ENCODE peak calls at places on chromosome 12, in nine cellular contexts. K is CD4-positive, alpha-beta T cell; P is brain microvascular endothelial cell; W is CD4-positive, CD25-positive, alpha-beta regulatory T cell; L is CD8-positive, alpha-beta memory T cell; I is GDM1; O is heart left ventricle; U is T47D; Q is NCI-H1092 treated with DMSO at 0.1 percent for 48 hours. R is an unnamed sample.

GRCh38 chr12:57737467-57738141 is 938 bp downstream of the AGAP2 start:
- DNase-seq in K (no peak), P (no peak), W (no peak), L (no peak), I (no peak), O (peak; percentile 21), U (peak; percentile 61), Q (no peak), R (no peak)

GRCh38 chr12:92503029-92503931 is 199.5 kb upstream of the PLEKHG7 start:
- DNase-seq in K (no peak), P (no peak), W (no peak), L (no peak), I (no peak), O (no peak), U (no peak), Q (peak; percentile 83), R (peak; percentile 32)

GRCh38 chr12:94707892-94708291 is 57.5 kb upstream of the TMCC3 start:
- DNase-seq in K (no peak), P (peak; percentile 89), W (no peak), L (no peak), I (no peak), O (peak; percentile 64), U (no peak), Q (no peak), R (no peak)

GRCh38 chr12:58425481-58426392 is 484.4 kb downstream of the ATP23 start:
- DNase-seq in K (no peak), P (peak; percentile 86), W (no peak), L (no peak), I (no peak), O (no peak), U (no peak), Q (no peak), R (peak; percentile 34)

GRCh38 chr12:48142818-48143674 is 14.3 kb downstream of the ASB8 start:
- DNase-seq in K (no peak), P (no peak), W (no peak), L (no peak), I (no peak), O (no peak), U (no peak), Q (no peak), R (no peak)

GRCh38 chr12:34219046-34219770 is 196.9 kb downstream of the ALG10 start:
- DNase-seq in K (no peak), P (no peak), W (no peak), L (peak; percentile 12), I (no peak), O (no peak), U (no peak), Q (peak; percentile 65), R (no peak)

GRCh38 chr12:107990325-107990724 is 138.8 kb upstream of the WSCD2 start:
- DNase-seq in K (peak; percentile 23), P (peak; percentile 1), W (no peak), L (peak; percentile 17), I (no peak), O (no peak), U (no peak), Q (peak; percentile 35), R (peak; percentile 15)

GRCh38 chr12:44504799-44505198 is 371.3 kb downstream of the NELL2 start:
- DNase-seq in K (no peak), P (no peak), W (no peak), L (no peak), I (no peak), O (no peak), U (no peak), Q (no peak), R (no peak)

GRCh38 chr12:117032593-117033381 is 66.4 kb downstream of the TESC start:
- DNase-seq in K (no peak), P (no peak), W (no peak), L (no peak), I (no peak), O (no peak), U (no peak), Q (peak; percentile 72), R (no peak)

R was measured in GM13977.